ENCODE peak calls at places on chromosomes 6 and 20, in eight cellular contexts. One of them, this sample, is unnamed.

GRCh38 chr6:127972815-127973214 is 72.0 kb upstream of the THEMIS start:
- DNase-seq in ureter: no peak
- DNase-seq in HEK293T: no peak
- DNase-seq in progenitor cell of endocrine pancreas: no peak
- DNase-seq in amniotic stem cell: no peak
- DNase-seq in H54: no peak
- DNase-seq in renal cortical epithelial cell: no peak
- DNase-seq in naive thymus-derived CD4-positive, alpha-beta T cell: no peak
- DNase-seq in this sample: peak

GRCh38 chr6:81950877-81951276 is 198.4 kb upstream of the TENT5A start:
- DNase-seq in ureter: no peak
- DNase-seq in HEK293T: no peak
- DNase-seq in progenitor cell of endocrine pancreas: no peak
- DNase-seq in amniotic stem cell: no peak
- DNase-seq in H54: peak
- DNase-seq in renal cortical epithelial cell: no peak
- DNase-seq in naive thymus-derived CD4-positive, alpha-beta T cell: no peak
- DNase-seq in this sample: peak

GRCh38 chr6:48664850-48665249 is 553.9 kb upstream of the PTCHD4 start:
- DNase-seq in ureter: no peak
- DNase-seq in HEK293T: no peak
- DNase-seq in progenitor cell of endocrine pancreas: no peak
- DNase-seq in amniotic stem cell: peak
- DNase-seq in H54: no peak
- DNase-seq in renal cortical epithelial cell: no peak
- DNase-seq in naive thymus-derived CD4-positive, alpha-beta T cell: no peak
- DNase-seq in this sample: no peak

GRCh38 chr6:121890307-121890910 is 455.0 kb downstream of the GJA1 start:
- DNase-seq in ureter: no peak
- DNase-seq in HEK293T: no peak
- DNase-seq in progenitor cell of endocrine pancreas: no peak
- DNase-seq in amniotic stem cell: no peak
- DNase-seq in H54: no peak
- DNase-seq in renal cortical epithelial cell: no peak
- DNase-seq in naive thymus-derived CD4-positive, alpha-beta T cell: no peak
- DNase-seq in this sample: no peak

GRCh38 chr6:169960003-169960344 is 208.6 kb downstream of the ERMARD start:
- DNase-seq in ureter: peak
- DNase-seq in HEK293T: no peak
- DNase-seq in progenitor cell of endocrine pancreas: no peak
- DNase-seq in amniotic stem cell: no peak
- DNase-seq in H54: no peak
- DNase-seq in renal cortical epithelial cell: no peak
- DNase-seq in naive thymus-derived CD4-positive, alpha-beta T cell: no peak
- DNase-seq in this sample: no peak

GRCh38 chr20:20369353-20370086 is 1.6 kb downstream of the INSM1 start:
- DNase-seq in ureter: no peak
- DNase-seq in HEK293T: no peak
- DNase-seq in progenitor cell of endocrine pancreas: peak
- DNase-seq in amniotic stem cell: no peak
- DNase-seq in H54: no peak
- DNase-seq in renal cortical epithelial cell: no peak
- DNase-seq in naive thymus-derived CD4-positive, alpha-beta T cell: no peak
- DNase-seq in this sample: peak

GRCh38 chr20:910840-911770 is 5.0 kb downstream of the ANGPT4 start:
- DNase-seq in ureter: no peak
- DNase-seq in HEK293T: no peak
- DNase-seq in progenitor cell of endocrine pancreas: no peak
- DNase-seq in amniotic stem cell: no peak
- DNase-seq in H54: peak
- DNase-seq in renal cortical epithelial cell: no peak
- DNase-seq in naive thymus-derived CD4-positive, alpha-beta T cell: no peak
- DNase-seq in this sample: no peak

GRCh38 chr6:6891949-6892461 is 215.8 kb upstream of the RREB1 start:
- DNase-seq in ureter: no peak
- DNase-seq in HEK293T: no peak
- DNase-seq in progenitor cell of endocrine pancreas: no peak
- DNase-seq in amniotic stem cell: no peak
- DNase-seq in H54: no peak
- DNase-seq in renal cortical epithelial cell: peak
- DNase-seq in naive thymus-derived CD4-positive, alpha-beta T cell: no peak
- DNase-seq in this sample: peak

GRCh38 chr6:150373260-150373701 is 4.5 kb downstream of the IYD start:
- DNase-seq in ureter: no peak
- DNase-seq in HEK293T: no peak
- DNase-seq in progenitor cell of endocrine pancreas: no peak
- DNase-seq in amniotic stem cell: no peak
- DNase-seq in H54: no peak
- DNase-seq in renal cortical epithelial cell: peak
- DNase-seq in naive thymus-derived CD4-positive, alpha-beta T cell: no peak
- DNase-seq in this sample: peak

GRCh38 chr6:165548450-165548849 is 114.6 kb downstream of the PDE10A start:
- DNase-seq in ureter: no peak
- DNase-seq in HEK293T: no peak
- DNase-seq in progenitor cell of endocrine pancreas: no peak
- DNase-seq in amniotic stem cell: no peak
- DNase-seq in H54: no peak
- DNase-seq in renal cortical epithelial cell: no peak
- DNase-seq in naive thymus-derived CD4-positive, alpha-beta T cell: no peak
- DNase-seq in this sample: no peak

GRCh38 chr20:64079273-64080012 is at the start of gene RGS19:
- DNase-seq in ureter: no peak
- DNase-seq in HEK293T: peak
- DNase-seq in progenitor cell of endocrine pancreas: peak
- DNase-seq in amniotic stem cell: no peak
- DNase-seq in H54: peak
- DNase-seq in renal cortical epithelial cell: no peak
- DNase-seq in naive thymus-derived CD4-positive, alpha-beta T cell: peak
- DNase-seq in this sample: no peak

GRCh38 chr20:44035924-44036323 is 121.3 kb downstream of the TOX2 start:
- DNase-seq in ureter: peak
- DNase-seq in HEK293T: no peak
- DNase-seq in progenitor cell of endocrine pancreas: no peak
- DNase-seq in amniotic stem cell: no peak
- DNase-seq in H54: no peak
- DNase-seq in renal cortical epithelial cell: no peak
- DNase-seq in naive thymus-derived CD4-positive, alpha-beta T cell: no peak
- DNase-seq in this sample: no peak

GRCh38 chr6:52183131-52183530 is 3.0 kb upstream of the IL17A start:
- DNase-seq in ureter: no peak
- DNase-seq in HEK293T: no peak
- DNase-seq in progenitor cell of endocrine pancreas: no peak
- DNase-seq in amniotic stem cell: no peak
- DNase-seq in H54: no peak
- DNase-seq in renal cortical epithelial cell: peak
- DNase-seq in naive thymus-derived CD4-positive, alpha-beta T cell: no peak
- DNase-seq in this sample: no peak

GRCh38 chr6:54041239-54041638 is 70.0 kb upstream of the MLIP start:
- DNase-seq in ureter: no peak
- DNase-seq in HEK293T: no peak
- DNase-seq in progenitor cell of endocrine pancreas: no peak
- DNase-seq in amniotic stem cell: no peak
- DNase-seq in H54: no peak
- DNase-seq in renal cortical epithelial cell: peak
- DNase-seq in naive thymus-derived CD4-positive, alpha-beta T cell: no peak
- DNase-seq in this sample: no peak

GRCh38 chr6:39362487-39362865 is 40.0 kb upstream of the KCNK16 start:
- DNase-seq in ureter: no peak
- DNase-seq in HEK293T: peak
- DNase-seq in progenitor cell of endocrine pancreas: no peak
- DNase-seq in amniotic stem cell: no peak
- DNase-seq in H54: peak
- DNase-seq in renal cortical epithelial cell: no peak
- DNase-seq in naive thymus-derived CD4-positive, alpha-beta T cell: no peak
- DNase-seq in this sample: no peak